ENCODE peak calls at places on chromosomes 11 and 22, in six cellular contexts. Z is body of pancreas, J is esophagus squamous epithelium, T is PC-9, G is WERI-Rb-1, N is K562. P is an unnamed sample.

GRCh38 chr11:43825217-43825816 is 55.3 kb upstream of the ALKBH3 start:
- DNase-seq in J (no peak), G (peak), Z (peak), N (peak), T (peak), P (peak)

GRCh38 chr22:32804036-32804435 is 2.5 kb downstream of the TIMP3 start:
- DNase-seq in G (no peak), N (no peak), T (no peak), J (no peak), Z (no peak), P (no peak)

GRCh38 chr11:103529217-103529684 is 420.0 kb downstream of the DYNC2H1 start:
- DNase-seq in N (no peak), J (no peak), G (peak), T (peak), Z (no peak), P (peak)

GRCh38 chr11:131665344-131665968 is 295.0 kb downstream of the NTM start:
- DNase-seq in J (no peak), T (no peak), G (no peak), N (no peak), Z (no peak), P (no peak)

GRCh38 chr11:14029971-14030531 is 67.5 kb downstream of the SPON1 start:
- DNase-seq in N (peak), G (no peak), J (no peak), Z (peak), T (peak), P (no peak)

GRCh38 chr11:3021125-3021524 is 29.0 kb upstream of the NAP1L4 start:
- DNase-seq in J (no peak), G (peak), T (peak), Z (peak), N (peak), P (peak)

GRCh38 chr11:10930961-10931760 is 73.3 kb upstream of the ZBED5 start:
- DNase-seq in Z (peak), J (no peak), N (peak), G (peak), T (peak), P (peak)

GRCh38 chr22:39723899-39724351 is 153.4 kb downstream of the CACNA1I start:
- DNase-seq in J (no peak), T (peak), G (no peak), Z (no peak), N (peak), P (peak)

GRCh38 chr22:29872145-29872893 is 10.7 kb upstream of the MTMR3 start:
- DNase-seq in N (no peak), J (no peak), Z (no peak), G (no peak), T (no peak), P (no peak)

GRCh38 chr22:20638143-20638870 is 130.9 kb downstream of the MED15 start:
- DNase-seq in J (no peak), G (no peak), Z (peak), T (no peak), N (no peak), P (no peak)

GRCh38 chr11:92845390-92846185 is 123.9 kb upstream of the MTNR1B start:
- DNase-seq in N (no peak), G (no peak), T (no peak), Z (no peak), J (no peak), P (peak)

GRCh38 chr11:61061081-61061826 is 41.0 kb upstream of the CD5 start:
- DNase-seq in T (peak), G (no peak), N (peak), J (no peak), Z (no peak), P (no peak)

GRCh38 chr11:60184824-60185511 is 2.1 kb upstream of the MS4A6A start:
- DNase-seq in N (no peak), J (no peak), G (no peak), T (no peak), Z (no peak), P (no peak)

GRCh38 chr11:33655842-33656600 is 44.6 kb downstream of the C11orf91 start:
- DNase-seq in G (no peak), Z (no peak), N (no peak), J (no peak), T (no peak), P (peak)

GRCh38 chr11:133695376-133695775 is 149.9 kb downstream of the SPATA19 start:
- DNase-seq in N (no peak), G (no peak), Z (no peak), T (no peak), J (no peak), P (no peak)

GRCh38 chr22:48694296-48694883 is 1133.3 kb downstream of the BRD1 start:
- DNase-seq in G (no peak), N (no peak), T (no peak), Z (no peak), J (no peak), P (no peak)

GRCh38 chr11:11636671-11637070 is 14.9 kb upstream of the GALNT18 start:
- DNase-seq in N (no peak), Z (no peak), G (no peak), T (no peak), J (no peak), P (no peak)

GRCh38 chr11:20275987-20276660 is 87.4 kb upstream of the HTATIP2 start:
- DNase-seq in T (no peak), Z (no peak), J (no peak), N (no peak), G (no peak), P (peak)

GRCh38 chr22:46286941-46287872 is 9.5 kb upstream of the GTSE1 start:
- DNase-seq in T (no peak), J (no peak), Z (peak), N (no peak), G (no peak), P (no peak)
- H3K27ac ChIP-seq in T (no peak), J (peak), Z (peak), N (no peak), G (no peak), P (no peak)

GRCh38 chr22:35632902-35633301 is 15.3 kb upstream of the APOL6 start:
- DNase-seq in N (no peak), J (no peak), G (no peak), T (no peak), Z (no peak), P (no peak)

GRCh38 chr22:35637254-35637653 is 11.0 kb upstream of the APOL6 start:
- DNase-seq in T (no peak), N (no peak), J (no peak), Z (no peak), G (peak), P (no peak)

GRCh38 chr22:35633520-35633919 is 14.7 kb upstream of the APOL6 start:
- DNase-seq in N (no peak), J (no peak), Z (no peak), G (no peak), T (no peak), P (no peak)

GRCh38 chr22:35634015-35634414 is 14.2 kb upstream of the APOL6 start:
- DNase-seq in Z (no peak), G (no peak), T (no peak), J (no peak), N (peak), P (no peak)

GRCh38 chr22:35634981-35635540 is 13.2 kb upstream of the APOL6 start:
- DNase-seq in Z (no peak), G (peak), J (no peak), T (no peak), N (peak), P (peak)
- H3K4me3 ChIP-seq in Z (no peak), G (no peak), J (no peak), T (no peak), N (no peak), P (no peak)

DNA sequence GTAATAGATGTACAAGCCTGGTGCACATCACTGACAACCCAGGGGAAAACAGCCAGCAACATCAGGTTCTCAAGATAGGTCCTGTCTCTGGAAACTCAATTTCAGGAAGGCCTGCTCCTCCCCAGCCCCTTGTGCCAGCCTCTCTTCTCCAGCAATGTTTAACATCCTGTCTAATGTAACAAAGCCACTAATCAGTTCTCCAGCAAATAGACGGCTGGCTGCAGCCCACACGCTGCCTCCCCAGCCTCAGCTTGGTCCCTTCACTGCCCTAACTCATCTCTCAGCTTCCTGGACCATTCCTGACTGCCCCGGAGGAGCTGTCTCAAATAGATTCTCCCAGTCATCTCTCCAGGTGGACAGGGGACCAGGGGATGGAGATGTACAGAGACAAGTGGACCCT is 37.8 kb downstream of the RPL27A start:
- DNase-seq in G (no peak), T (no peak), N (no peak), J (no peak), Z (no peak), P (no peak)
- H3K27ac ChIP-seq in G (peak), T (peak), N (no peak), J (peak), Z (peak), P (peak)

DNA sequence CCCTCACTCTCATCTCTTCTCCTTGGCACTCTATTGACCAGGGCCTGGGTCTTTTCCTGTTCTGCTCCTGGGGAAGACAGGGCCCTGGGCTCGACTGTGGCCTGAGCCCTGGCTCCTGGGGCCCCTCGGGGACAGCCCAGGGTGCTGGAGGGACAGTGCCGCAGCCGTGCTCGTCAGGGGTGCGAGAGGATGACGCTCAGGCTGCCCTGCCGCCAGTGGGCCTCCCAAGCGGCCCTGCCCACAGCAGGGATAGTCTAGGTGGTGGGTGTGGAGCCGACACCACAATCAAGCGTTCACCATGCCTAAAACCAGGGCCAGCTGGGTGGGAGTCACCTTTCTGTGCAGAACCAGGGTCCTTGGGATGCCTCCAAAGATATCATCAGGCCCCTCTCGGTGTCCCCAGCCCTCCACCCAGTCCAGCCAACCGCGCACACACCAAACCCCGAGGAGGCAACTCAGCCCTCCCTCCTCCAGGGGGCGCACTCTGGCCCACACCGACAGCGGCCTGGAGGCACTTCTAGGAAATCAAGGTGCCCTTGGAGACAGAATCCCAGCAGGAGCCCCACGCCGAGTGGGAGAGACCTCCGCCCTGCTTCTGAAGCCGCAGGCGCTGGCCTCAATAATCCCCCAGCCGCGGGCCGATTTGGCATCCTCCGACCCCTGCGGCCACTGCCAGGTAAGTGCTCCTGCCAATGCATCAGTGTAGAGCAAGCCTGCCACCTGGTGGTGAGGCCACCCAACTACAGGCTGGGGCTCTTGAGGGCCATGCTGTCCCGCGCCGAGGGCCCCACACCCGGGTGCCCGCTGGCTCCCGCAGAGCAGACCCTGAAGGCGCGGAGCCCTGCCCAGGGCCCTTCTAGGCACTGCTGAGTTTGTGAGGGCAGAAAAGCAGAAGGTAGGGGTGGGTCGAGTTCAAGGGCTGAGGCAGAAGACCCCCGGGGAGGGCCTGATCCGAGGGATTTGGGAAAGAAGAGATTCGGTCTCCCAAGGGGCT is 496.4 kb downstream of the BUD13 start:
- DNase-seq in J (no peak), N (peak), Z (peak), G (peak), T (peak), P (peak)
- H3K4me3 ChIP-seq in J (peak), N (peak), Z (no peak), G (peak), T (no peak), P (no peak)

GRCh38 chr11:1878134-1879031 is 13.3 kb downstream of the PRR33 start:
- DNase-seq in T (no peak), J (no peak), G (no peak), Z (peak), N (no peak), P (peak)
- H3K27ac ChIP-seq in T (no peak), J (peak), G (no peak), Z (no peak), N (no peak), P (no peak)

GRCh38 chr11:73099512-73100266 is 42.4 kb downstream of the FCHSD2 start:
- DNase-seq in N (no peak), Z (no peak), T (no peak), G (no peak), J (no peak), P (no peak)
- H3K4me3 ChIP-seq in N (no peak), Z (no peak), T (no peak), G (no peak), J (no peak), P (no peak)

DNA sequence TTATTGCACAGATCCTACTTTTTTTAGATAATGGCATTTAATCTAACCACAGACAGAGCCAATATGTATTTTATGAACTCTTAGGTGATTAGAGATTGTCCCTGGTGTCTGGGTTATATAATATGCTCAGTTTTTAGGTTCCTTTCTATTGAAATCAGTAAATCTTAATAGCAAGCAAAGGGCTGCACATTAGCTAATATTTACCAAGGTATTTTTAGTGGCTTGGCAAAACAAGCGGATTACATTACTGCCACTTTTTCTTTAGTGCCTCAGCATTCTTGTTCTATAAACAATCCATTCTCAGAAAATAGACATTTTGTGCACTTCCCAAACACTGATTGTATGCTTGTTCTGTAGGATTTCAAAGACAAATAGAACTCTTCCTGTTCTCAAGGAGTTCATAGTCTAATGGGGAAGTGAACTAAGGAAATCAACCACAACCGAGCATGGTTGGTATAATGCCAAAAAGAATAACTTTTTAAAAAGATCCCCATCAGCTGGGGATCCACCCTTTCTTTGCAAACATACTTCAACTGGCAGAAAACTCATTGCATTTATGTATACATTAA is 23.8 kb downstream of the KCNJ1 start:
- DNase-seq in T (no peak), Z (no peak), J (no peak), N (no peak), G (no peak), P (no peak)
- H3K27ac ChIP-seq in T (no peak), Z (peak), J (no peak), N (no peak), G (no peak), P (no peak)

DNA sequence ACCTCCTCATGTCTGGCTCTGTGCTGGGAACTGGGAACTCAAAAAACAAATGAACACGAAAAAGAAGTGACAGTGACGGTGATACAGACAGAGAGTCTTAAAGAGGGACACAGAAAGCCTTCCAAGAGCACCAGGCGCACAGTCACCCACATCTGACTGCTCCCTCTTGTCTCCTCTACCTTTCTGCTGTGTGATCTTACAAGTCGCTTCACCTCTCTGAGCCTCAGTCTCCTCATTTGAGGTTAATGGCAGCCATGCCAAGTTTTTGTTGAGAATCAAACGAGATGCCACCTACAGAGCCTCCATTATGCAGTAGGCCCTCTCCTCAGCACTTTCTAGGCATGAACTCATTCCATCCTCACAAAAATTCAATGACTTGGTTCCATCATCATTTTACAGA is 3.7 kb downstream of the LRRC32 start:
- DNase-seq in J (no peak), G (no peak), N (no peak), Z (no peak), T (no peak), P (no peak)
- H3K4me3 ChIP-seq in J (peak), G (no peak), N (no peak), Z (no peak), T (no peak), P (no peak)